ENCODE peak calls at places on chromosomes 12 and 14, in five cellular contexts. V is hepatocyte, F is HCT116, Z is Panc1, Y is SK-N-SH. S is an unnamed sample. For H3K27me3, the result is how much of the 10 kb centered on the place peaks cover.

GRCh38 chr12:111251099-111251498 is 117.8 kb downstream of the PHETA1 start:
- DNase-seq in V (no peak), F (no peak), Y (no peak), Z (no peak), S (no peak)

GRCh38 chr12:26286186-26286585 is 90.8 kb downstream of the SSPN start:
- DNase-seq in F (no peak), Y (no peak), Z (no peak), V (no peak), S (no peak)

GRCh38 chr12:2382391-2383155 is 329.8 kb downstream of the CACNA1C start:
- DNase-seq in V (no peak), Z (no peak), Y (no peak), F (no peak), S (no peak)

GRCh38 chr14:103886304-103887169 is 39.2 kb upstream of the PPP1R13B start:
- DNase-seq in V (peak), F (no peak), Y (no peak), Z (no peak), S (no peak)

GRCh38 chr14:23307687-23308644 is 1.3 kb downstream of the BCL2L2 start:
- DNase-seq in V (no peak), Y (no peak), Z (no peak), F (no peak), S (no peak)

GRCh38 chr12:71183018-71183417 is 25.2 kb upstream of the TSPAN8 start:
- DNase-seq in Z (no peak), V (peak), F (peak), Y (no peak), S (no peak)

GRCh38 chr12:108649126-108649525 is 15.4 kb upstream of the SELPLG start:
- DNase-seq in Y (no peak), F (no peak), Z (no peak), V (no peak), S (no peak)

GRCh38 chr12:102067574-102068258 is 5.9 kb upstream of the WASHC3 start:
- DNase-seq in Z (no peak), V (no peak), F (no peak), Y (no peak), S (no peak)

GRCh38 chr12:124768462-124769165 is 95.0 kb downstream of the SCARB1 start:
- DNase-seq in V (no peak), Y (no peak), F (no peak), Z (no peak), S (no peak)

GRCh38 chr14:51963164-51963733 is 26.1 kb upstream of the RTRAF start:
- DNase-seq in F (no peak), Z (no peak), Y (no peak), V (no peak), S (no peak)

GRCh38 chr14:22190411-22191191 is 398.4 kb downstream of the DAD1 start:
- DNase-seq in Z (no peak), Y (no peak), F (no peak), V (peak), S (no peak)

GRCh38 chr14:75303415-75303814 is 24.8 kb downstream of the FOS start:
- DNase-seq in Y (peak), F (peak), V (peak), Z (no peak), S (peak)

GRCh38 chr12:109645194-109645593 is 68.4 kb upstream of the FAM222A start:
- DNase-seq in Z (no peak), V (no peak), F (no peak), Y (peak), S (no peak)

GRCh38 chr14:75379246-75379929 is 48.4 kb upstream of the JDP2 start:
- DNase-seq in F (no peak), Z (no peak), V (no peak), Y (no peak), S (no peak)

GRCh38 chr14:91245029-91245428 is 525 bp upstream of the GPR68 start:
- DNase-seq in V (no peak), Y (no peak), F (no peak), Z (no peak), S (no peak)

GRCh38 chr12:114625294-114625851 is 58.6 kb downstream of the TBX3 start:
- DNase-seq in F (peak), V (peak), Z (peak), Y (peak), S (peak)

GRCh38 chr14:71209888-71210287 is 302.6 kb downstream of the PCNX1 start:
- DNase-seq in F (no peak), Y (no peak), Z (no peak), V (no peak), S (no peak)

GRCh38 chr14:69571879-69572633 is 2.6 kb downstream of the CCDC177 start:
- DNase-seq in Z (no peak), V (peak), F (no peak), Y (peak), S (no peak)

GRCh38 chr14:69571449-69571878 is 3.2 kb downstream of the CCDC177 start:
- DNase-seq in F (no peak), Z (no peak), V (no peak), Y (no peak), S (no peak)

GRCh38 chr14:69572634-69573135 is 2.0 kb downstream of the CCDC177 start:
- DNase-seq in F (no peak), Y (no peak), V (no peak), Z (no peak), S (no peak)

GRCh38 chr14:69569859-69570258 is 4.8 kb downstream of the CCDC177 start:
- DNase-seq in Y (no peak), F (no peak), Z (no peak), V (no peak), S (no peak)

DNA sequence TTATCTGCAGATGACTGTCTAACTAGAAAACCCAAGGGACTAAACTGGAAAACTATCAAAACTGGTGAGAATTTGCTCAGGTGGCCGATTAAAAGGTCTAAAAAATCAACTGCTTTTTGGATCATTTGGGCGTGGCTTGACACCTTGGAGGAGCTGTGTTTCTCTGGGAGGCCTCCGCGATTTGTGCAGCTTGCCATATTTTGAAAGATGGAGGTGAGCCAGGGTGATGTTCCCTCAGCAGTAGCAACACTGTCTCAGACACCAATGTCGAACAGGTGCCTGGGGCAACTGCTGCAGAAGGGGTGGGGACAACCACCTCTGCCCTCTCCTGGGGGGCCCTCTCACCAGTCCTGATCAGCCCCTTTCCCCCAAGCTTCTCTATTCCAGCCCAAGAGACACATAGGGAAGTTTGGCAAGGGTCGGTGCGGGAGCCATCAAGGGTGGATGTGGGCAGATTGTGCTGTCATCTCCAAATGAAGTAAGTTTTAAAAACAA is 3.8 kb downstream of the CCDC177 start:
- DNase-seq in Y (no peak), V (no peak), Z (no peak), F (no peak), S (no peak)
- H3K27me3 ChIP-seq in Y (under half), V (half or more), Z (under half), F (under half), S (half or more)

DNA sequence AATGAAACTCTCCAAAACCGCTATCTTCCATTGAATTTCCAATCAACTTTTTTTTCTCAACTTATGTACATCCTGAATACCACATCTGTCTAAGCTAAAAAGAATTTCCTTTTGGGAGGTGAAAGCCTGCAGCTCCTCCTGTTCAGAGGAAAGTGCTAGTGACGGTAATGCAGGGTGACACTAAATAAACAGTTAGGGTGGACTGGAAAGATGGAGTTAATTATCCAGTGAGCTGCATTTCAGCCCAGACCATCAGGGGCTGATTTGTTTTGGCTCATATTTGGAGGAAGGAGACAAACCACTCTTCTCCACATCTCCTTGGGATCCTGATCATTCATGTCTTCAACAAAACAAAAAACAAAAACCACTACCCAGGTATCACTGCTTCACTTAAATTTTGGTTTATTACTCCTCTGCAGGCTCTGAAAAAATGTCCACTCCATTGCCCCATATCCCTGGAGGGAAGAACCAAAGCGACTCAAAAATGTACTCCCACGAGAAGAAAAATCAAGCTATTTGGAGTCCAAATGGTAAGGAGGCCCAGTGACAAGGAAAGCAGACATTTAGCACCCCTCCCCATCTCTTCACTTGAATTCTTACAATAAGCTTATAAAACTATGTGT is 5.1 kb upstream of the SIX1 start:
- DNase-seq in F (no peak), Y (peak), V (peak), Z (no peak), S (no peak)
- H3K27me3 ChIP-seq in F (under half), Y (under half), V (half or more), Z (under half), S (half or more)

GRCh38 chr12:52587563-52587962 is 13.7 kb downstream of the KRT72 start:
- DNase-seq in V (no peak), Z (no peak), F (no peak), Y (no peak), S (no peak)

GRCh38 chr12:52585951-52586350 is 12.3 kb upstream of the KRT74 start:
- DNase-seq in Y (no peak), F (no peak), Z (no peak), V (no peak), S (no peak)

GRCh38 chr12:52590021-52590420 is 11.2 kb downstream of the KRT72 start:
- DNase-seq in Y (no peak), F (no peak), Z (no peak), V (no peak), S (no peak)

GRCh38 chr12:52591521-52591920 is 9.7 kb downstream of the KRT72 start:
- DNase-seq in V (no peak), Y (no peak), Z (no peak), F (no peak), S (no peak)
- H3K27me3 ChIP-seq in V (under half), Y (under half), Z (under half), F (under half), S (under half)

DNA sequence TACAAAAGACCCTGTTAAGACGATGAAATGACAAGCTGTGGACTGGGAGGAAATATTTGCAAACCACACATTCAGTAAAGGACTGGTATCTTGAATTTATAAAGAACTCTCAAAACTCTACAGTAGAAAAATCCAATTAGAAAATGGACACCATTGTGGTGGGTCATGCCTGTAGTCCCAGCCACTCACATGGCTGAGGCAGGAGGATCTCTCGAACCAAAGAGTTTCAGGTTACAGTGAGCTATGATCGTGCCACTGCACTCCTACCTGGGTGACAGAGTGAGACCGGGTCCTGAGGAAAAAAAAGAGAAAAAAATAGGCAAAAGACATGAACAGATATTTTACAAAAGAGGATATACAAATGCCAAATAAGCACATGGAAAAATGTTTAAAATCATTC is 41.9 kb downstream of the TTC6 start:
- DNase-seq in V (no peak), Z (no peak), Y (no peak), F (no peak), S (no peak)
- H3K27me3 ChIP-seq in V (under half), Z (under half), Y (under half), F (under half), S (under half)

GRCh38 chr12:49891012-49891411 is 12.7 kb downstream of the FAIM2 start:
- DNase-seq in V (no peak), F (no peak), Z (no peak), Y (no peak), S (no peak)
- H3K27me3 ChIP-seq in V (under half), F (under half), Z (under half), Y (under half), S (under half)

GRCh38 chr12:132318135-132318534 is 11.3 kb downstream of the GALNT9 start:
- DNase-seq in F (no peak), Y (no peak), Z (no peak), V (no peak), S (no peak)
- H3K27me3 ChIP-seq in F (under half), Y (half or more), Z (under half), V (under half), S (under half)